ENCODE peak calls at places on chromosomes 3 and 15, in seven cellular contexts. R is AG10803, W is hepatocyte, F is heart right ventricle, N is neural crest cell, X is AG04450, O is lower leg skin. T is an unnamed sample.

GRCh38 chr3:133926736-133927542 is 31.3 kb upstream of the RAB6B start:
- DNase-seq in R (no peak), W (peak; percentile 31), F (no peak), N (peak; percentile 20), X (no peak), O (no peak), T (no peak)

GRCh38 chr3:29186982-29187718 is 93.7 kb upstream of the RBMS3 start:
- DNase-seq in R (peak; percentile 60), W (no peak), F (no peak), N (no peak), X (peak; percentile 64), O (no peak), T (no peak)

GRCh38 chr3:194852836-194853508 is 167.3 kb downstream of the FAM43A start:
- DNase-seq in R (no peak), W (no peak), F (no peak), N (no peak), X (no peak), O (no peak), T (no peak)

GRCh38 chr3:127043041-127043641 is 60.2 kb downstream of the PLXNA1 start:
- DNase-seq in R (peak; percentile 67), W (no peak), F (no peak), N (no peak), X (no peak), O (no peak), T (no peak)

GRCh38 chr15:61200626-61201025 is 28.5 kb downstream of the RORA start:
- DNase-seq in R (no peak), W (no peak), F (no peak), N (no peak), X (no peak), O (no peak), T (no peak)

GRCh38 chr3:61118830-61119229 is 132.4 kb downstream of the FHIT start:
- DNase-seq in R (no peak), W (no peak), F (no peak), N (no peak), X (no peak), O (no peak), T (no peak)

GRCh38 chr15:93072440-93073394 is 16.3 kb downstream of the RGMA start:
- DNase-seq in R (peak; percentile 60), W (peak; percentile 90), F (peak; percentile 88), N (peak; percentile 81), X (no peak), O (no peak), T (no peak)

GRCh38 chr3:183116051-183116614 is 16.8 kb upstream of the MCCC1 start:
- DNase-seq in R (no peak), W (peak; percentile 79), F (no peak), N (peak; percentile 66), X (no peak), O (no peak), T (no peak)

GRCh38 chr15:60212536-60212935 is 185.2 kb downstream of the ANXA2 start:
- DNase-seq in R (peak; percentile 31), W (no peak), F (no peak), N (no peak), X (no peak), O (no peak), T (no peak)

GRCh38 chr3:184539801-184540440 is 21.7 kb upstream of the EPHB3 start:
- DNase-seq in R (no peak), W (no peak), F (no peak), N (no peak), X (no peak), O (no peak), T (no peak)

GRCh38 chr15:98382139-98382538 is 266.2 kb upstream of the IGF1R start:
- DNase-seq in R (no peak), W (no peak), F (no peak), N (no peak), X (no peak), O (no peak), T (no peak)
- TF ChIP-seq CTCF in R (no peak), W (no peak), F (no peak), N (no peak), X (no peak), O (no peak), T (no peak)

GRCh38 chr3:71258116-71258515 is 325.4 kb downstream of the FOXP1 start:
- DNase-seq in R (peak; percentile 74), W (peak; percentile 53), F (no peak), N (no peak), X (peak; percentile 27), O (no peak), T (no peak)
- TF ChIP-seq CTCF in R (no peak), W (no peak), F (no peak), N (no peak), X (no peak), O (no peak), T (no peak)

DNA sequence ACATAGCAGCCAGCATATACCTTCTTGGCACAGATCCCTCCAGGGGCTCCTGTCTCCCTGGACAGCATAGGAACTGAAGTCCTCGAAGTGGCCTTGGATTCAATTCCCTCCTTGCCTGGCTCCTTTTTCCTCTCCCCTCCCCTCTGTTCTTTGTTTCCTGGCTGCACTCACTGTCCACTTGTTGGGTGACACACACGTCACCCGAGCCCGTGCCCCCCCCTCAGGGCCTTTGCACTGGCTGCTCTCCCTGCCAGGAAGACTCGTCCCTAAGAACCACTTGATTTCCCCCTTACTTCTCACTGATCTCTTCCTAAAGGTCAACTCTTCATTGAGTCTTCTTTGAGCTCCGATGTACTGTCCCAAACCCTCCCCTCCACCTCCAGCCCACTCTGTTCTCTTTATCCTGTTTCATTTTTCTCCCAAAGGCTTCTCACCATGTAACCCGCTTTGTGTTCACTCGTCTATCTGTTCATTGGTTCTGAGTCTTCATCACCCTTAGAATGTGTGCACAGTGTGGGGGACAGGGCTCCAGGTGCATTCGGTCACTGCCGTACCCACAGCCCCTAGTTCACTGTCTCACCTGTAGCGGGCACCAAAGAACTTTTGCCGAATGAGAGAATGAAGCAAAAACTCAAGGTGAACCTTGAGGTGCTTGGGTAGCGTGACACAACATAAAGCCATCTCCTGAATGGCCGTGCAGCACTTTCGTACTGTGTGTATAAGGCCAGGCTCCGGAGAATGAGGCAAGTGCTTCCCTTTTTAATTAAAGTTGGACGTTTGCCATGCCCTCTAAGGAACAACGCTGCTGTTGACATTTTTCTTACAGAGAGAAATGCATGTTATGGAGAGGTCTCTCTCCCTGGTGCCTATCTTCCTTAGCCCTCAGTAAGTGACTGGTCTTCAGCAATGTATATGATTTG is 74.0 kb downstream of the CHRNA7 start:
- DNase-seq in R (no peak), W (no peak), F (peak; percentile 18), N (no peak), X (no peak), O (no peak), T (no peak)
- TF ChIP-seq CTCF in R (no peak), W (no peak), F (no peak), N (no peak), X (no peak), O (no peak), T (no peak)

GRCh38 chr3:40166997-40167396 is 142.5 kb upstream of the EIF1B start:
- DNase-seq in R (no peak), W (no peak), F (no peak), N (no peak), X (no peak), O (no peak), T (no peak)
- TF ChIP-seq CTCF in R (no peak), W (no peak), F (no peak), N (no peak), X (no peak), O (no peak), T (no peak)